ENCODE peak calls at places on chromosomes 3 and 15, in four cellular contexts. Z, V, O and D are unnamed samples.

GRCh38 chr3:182139627-182140357 is 428.1 kb downstream of the SOX2 start:
- DNase-seq in V (no peak), O (peak; percentile 51), Z (peak; percentile 73), D (peak; percentile 29)

GRCh38 chr3:63795438-63795837 is 23.7 kb upstream of the C3orf49 start:
- DNase-seq in O (no peak), V (peak; percentile 91), Z (no peak), D (no peak)

GRCh38 chr3:20073683-20074082 is 33.4 kb downstream of the KAT2B start:
- DNase-seq in V (peak; percentile 45), Z (no peak), O (no peak), D (no peak)

GRCh38 chr3:58051196-58051595 is 43.0 kb downstream of the FLNB start:
- DNase-seq in V (peak; percentile 99), O (no peak), Z (no peak), D (no peak)

GRCh38 chr3:195226900-195227447 is 44.0 kb downstream of the XXYLT1 start:
- DNase-seq in V (no peak), O (peak; percentile 45), Z (no peak), D (peak; percentile 62)

GRCh38 chr3:16840111-16840444 is 44.7 kb upstream of the PLCL2 start:
- DNase-seq in Z (no peak), O (no peak), V (no peak), D (no peak)

GRCh38 chr3:191198480-191198879 is 561 bp upstream of the OSTN start:
- DNase-seq in O (no peak), Z (no peak), V (no peak), D (no peak)

GRCh38 chr15:55649058-55649423 is 60.9 kb upstream of the PYGO1 start:
- DNase-seq in Z (no peak), V (peak; percentile 51), O (no peak), D (no peak)

GRCh38 chr3:86794336-86795065 is 196.4 kb downstream of the VGLL3 start:
- DNase-seq in V (peak; percentile 41), O (no peak), Z (no peak), D (peak; percentile 24)

GRCh38 chr15:41698779-41699178 is 38.6 kb downstream of the MGA start:
- DNase-seq in O (no peak), Z (no peak), V (no peak), D (no peak)

GRCh38 chr3:190338717-190339116 is 16.5 kb upstream of the CLDN1 start:
- DNase-seq in V (no peak), Z (no peak), O (no peak), D (no peak)

GRCh38 chr3:160210799-160211221 is 14.4 kb upstream of the C3orf80 start:
- DNase-seq in Z (no peak), O (no peak), V (peak; percentile 58), D (peak; percentile 83)

GRCh38 chr15:90286678-90287077 is 21.2 kb downstream of the NGRN start:
- DNase-seq in O (no peak), V (no peak), Z (no peak), D (peak; percentile 32)

GRCh38 chr15:36831915-36832310 is 252.5 kb downstream of the CDIN1 start:
- DNase-seq in O (no peak), Z (no peak), V (peak; percentile 73), D (no peak)

GRCh38 chr3:142888099-142888483 is 792 bp downstream of the PCOLCE2 start:
- DNase-seq in O (no peak), Z (peak; percentile 66), V (peak; percentile 37), D (peak; percentile 88)

GRCh38 chr3:32018723-32019564 is 37.4 kb downstream of the ZNF860 start:
- DNase-seq in O (no peak), V (peak; percentile 63), Z (no peak), D (peak; percentile 61)

GRCh38 chr3:30259730-30260129 is 346.7 kb upstream of the TGFBR2 start:
- DNase-seq in Z (no peak), V (no peak), O (no peak), D (peak; percentile 26)

GRCh38 chr3:134535186-134535974 is 49.5 kb downstream of the CEP63 start:
- DNase-seq in V (peak; percentile 62), O (no peak), Z (no peak), D (no peak)

GRCh38 chr3:169812844-169813677 is at the start of the genes LRRC34 and LRRIQ4:
- DNase-seq in V (peak; percentile 21), Z (peak; percentile 93), O (no peak), D (peak; percentile 92)

GRCh38 chr3:169815590-169816150 is 3.0 kb upstream of the LRRC34 start:
- DNase-seq in V (no peak), Z (no peak), O (no peak), D (no peak)

GRCh38 chr3:169811606-169812123 is 1.0 kb upstream of the LRRIQ4 start:
- DNase-seq in Z (no peak), V (no peak), O (no peak), D (no peak)

GRCh38 chr3:169812124-169812843 is 386 bp upstream of the LRRIQ4 start:
- DNase-seq in O (peak; percentile 81), Z (peak; percentile 73), V (peak; percentile 57), D (peak; percentile 79)

GRCh38 chr3:169813757-169814517 is 1.2 kb upstream of the LRRC34 start:
- DNase-seq in O (peak; percentile 68), V (peak; percentile 38), Z (peak; percentile 82), D (peak; percentile 80)
- H3K23ac ChIP-seq in O (no peak overlapping the region), V (no peak overlapping the region), Z (no peak overlapping the region), D (no peak overlapping the region)

DNA sequence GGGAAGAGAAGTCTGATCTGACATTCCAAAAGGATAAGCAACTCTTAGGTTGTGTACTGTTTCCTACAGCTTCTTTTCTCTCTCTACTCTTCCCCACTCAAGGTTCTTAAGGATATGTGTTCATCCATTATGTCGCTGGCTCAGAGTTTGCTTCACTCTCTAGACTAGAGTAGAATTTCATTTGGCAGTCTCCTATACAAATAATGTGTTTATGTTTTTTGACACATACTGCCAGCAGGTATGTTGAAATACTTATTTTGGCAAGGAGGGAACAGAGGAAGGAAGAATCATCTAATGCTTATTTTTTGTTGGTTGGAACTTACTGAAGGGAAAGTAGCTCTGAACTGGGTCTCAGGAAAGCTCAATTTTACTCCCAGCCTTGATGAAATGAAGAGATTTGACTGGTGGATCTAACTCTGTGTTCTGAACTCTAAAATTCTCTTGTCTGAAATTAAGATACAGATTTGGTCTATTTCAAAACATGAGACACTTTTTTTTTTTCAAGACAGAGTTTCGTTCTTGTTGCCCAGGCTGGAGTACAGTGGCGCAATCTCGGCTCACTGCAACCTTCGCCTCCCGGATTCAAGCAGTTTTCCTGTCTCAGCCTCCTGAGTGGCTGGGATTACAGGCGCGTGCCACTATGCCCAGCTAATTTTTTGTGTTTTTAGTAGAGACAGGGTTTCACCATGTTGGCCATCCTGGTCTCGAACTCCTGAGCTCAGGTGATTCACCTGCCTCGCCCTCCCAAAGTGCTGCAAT is 7.6 kb upstream of the EMC3 start:
- DNase-seq in Z (no peak), V (no peak), O (no peak), D (no peak)
- H3K79me2 ChIP-seq in Z (peaks cover 2% of the 10 kb centered on the region), V (no peaks in the 10 kb centered on the region), O (no peaks in the 10 kb centered on the region), D (peaks cover 10% of the 10 kb centered on the region)

DNA sequence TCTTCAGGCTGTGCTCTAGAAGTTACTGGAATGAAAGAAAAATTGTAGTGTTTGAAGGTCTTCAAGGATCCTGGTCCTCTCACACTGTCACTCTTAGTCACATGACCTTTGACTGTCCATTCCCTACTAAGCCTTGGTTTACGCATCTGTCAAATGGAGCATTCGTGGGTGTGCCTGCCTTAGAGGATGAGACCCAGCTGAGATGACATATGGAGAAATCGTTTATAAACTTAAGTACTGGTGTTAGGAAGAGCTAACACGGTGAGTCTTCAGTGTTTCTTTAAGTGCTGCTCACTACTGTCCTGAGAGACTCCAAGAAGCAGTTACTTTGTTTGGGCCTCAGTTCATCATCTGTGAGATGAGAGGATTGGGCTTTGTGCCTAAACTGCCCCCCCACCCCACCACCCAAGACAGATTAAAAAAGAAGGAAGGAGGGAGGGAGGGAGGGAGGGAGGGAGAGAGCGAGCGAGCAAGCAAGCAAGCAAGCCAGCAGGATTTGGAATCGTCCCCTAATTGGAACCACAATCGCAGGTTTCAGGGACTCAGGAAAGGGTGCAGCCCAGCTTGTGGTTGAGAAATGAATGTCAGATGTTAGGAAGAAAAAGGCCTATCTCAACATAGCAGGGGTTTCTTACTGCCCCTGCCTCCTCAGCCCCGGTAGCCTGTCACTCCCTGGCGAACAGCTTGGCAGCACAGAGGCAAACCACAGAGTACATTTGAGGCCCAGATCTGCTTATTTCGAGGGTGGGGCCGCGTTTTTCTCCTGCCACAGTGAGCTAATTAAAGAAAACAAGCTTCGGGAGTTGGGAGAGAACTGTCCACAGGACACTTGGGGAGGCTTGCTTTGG is 32.7 kb downstream of the SMAD3 start:
- DNase-seq in O (no peak), V (no peak), Z (no peak), D (no peak)
- H3K23ac ChIP-seq in O (no peak overlapping the region), V (no peak overlapping the region), Z (no peak overlapping the region), D (no peak overlapping the region)

DNA sequence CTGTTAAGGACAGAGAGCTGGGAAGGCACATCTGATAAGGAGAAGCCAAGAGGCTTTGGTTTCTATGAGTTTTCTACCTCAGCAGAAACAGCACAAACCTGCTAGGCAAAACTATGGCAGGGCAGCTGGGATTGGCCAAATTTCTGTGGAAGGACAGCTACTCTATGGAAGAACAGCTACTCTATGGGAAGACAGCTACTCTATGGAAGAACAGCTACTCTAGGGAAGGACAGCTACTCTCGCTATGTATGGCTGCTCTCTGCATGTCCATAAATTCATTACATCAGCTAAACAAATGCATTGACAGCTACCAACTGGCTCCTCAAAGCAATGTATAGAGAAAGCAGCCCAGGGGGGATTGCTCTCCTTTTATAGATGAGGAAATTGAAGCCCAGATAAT is 24.8 kb downstream of the MASP1 start:
- DNase-seq in Z (no peak), V (no peak), O (no peak), D (no peak)
- H3K79me2 ChIP-seq in Z (no peaks in the 10 kb centered on the region), V (no peaks in the 10 kb centered on the region), O (no peaks in the 10 kb centered on the region), D (no peaks in the 10 kb centered on the region)

DNA sequence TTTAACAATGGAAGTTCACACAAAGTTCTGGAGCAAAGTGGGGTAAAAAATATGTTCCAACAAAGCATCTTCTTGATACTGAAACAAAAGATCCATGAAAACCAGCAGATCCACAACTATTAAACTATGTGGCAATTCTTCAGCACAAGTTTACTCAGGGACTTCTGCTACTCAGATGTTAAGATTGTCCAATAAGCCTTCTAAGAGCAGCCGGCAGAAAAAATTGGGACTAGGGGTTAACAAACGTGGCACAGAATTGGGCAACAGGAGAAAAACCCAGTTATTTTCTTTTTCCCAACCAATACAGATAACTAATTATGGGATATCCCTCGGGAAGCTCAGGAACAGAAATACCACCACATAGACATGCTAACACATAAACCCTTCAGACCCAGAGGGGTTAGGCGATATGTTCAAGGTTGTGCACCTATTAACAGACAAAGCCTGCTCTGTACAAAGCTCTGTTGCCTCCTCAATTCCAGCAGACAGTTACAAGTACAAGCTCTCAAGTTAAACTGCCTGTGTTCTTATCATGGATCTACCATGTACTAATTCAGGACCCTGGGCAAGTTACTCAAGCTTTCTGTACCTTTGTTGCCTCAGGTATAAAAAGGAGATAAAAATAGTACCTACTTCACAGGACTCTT is 6.8 kb downstream of the SSR3 start:
- DNase-seq in O (no peak), V (no peak), Z (no peak), D (no peak)
- H3K23ac ChIP-seq in O (no peak overlapping the region), V (no peak overlapping the region), Z (no peak overlapping the region), D (no peak overlapping the region)

DNA sequence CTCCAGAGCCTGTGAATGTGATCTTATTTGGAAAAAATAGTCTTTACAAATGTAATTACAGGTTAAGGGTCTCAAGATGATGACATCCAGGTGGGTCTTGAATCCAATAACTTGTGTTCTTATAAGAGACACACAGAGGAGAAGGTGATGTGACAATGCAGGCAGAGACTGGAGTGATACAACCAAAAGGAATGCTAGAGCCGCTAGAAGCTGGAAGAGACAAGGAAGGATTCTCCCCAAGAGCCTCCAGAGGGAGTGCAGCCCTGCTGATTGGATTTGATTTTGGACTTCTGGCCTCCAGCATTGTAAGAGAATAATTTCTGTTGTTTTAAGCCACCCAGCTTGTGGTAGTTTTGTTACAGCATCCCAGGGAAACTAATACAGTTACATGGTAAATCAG is 9.7 kb downstream of the MYH15 start:
- DNase-seq in V (peak; percentile 26), O (no peak), Z (no peak), D (peak; percentile 21)
- H3K79me2 ChIP-seq in V (no peaks in the 10 kb centered on the region), O (no peaks in the 10 kb centered on the region), Z (no peaks in the 10 kb centered on the region), D (no peaks in the 10 kb centered on the region)

GRCh38 chr3:129252748-129253147 is 3.3 kb downstream of the COPG1 start:
- DNase-seq in O (no peak), V (no peak), Z (no peak), D (no peak)
- H3K23ac ChIP-seq in O (no peak overlapping the region), V (no peak overlapping the region), Z (no peak overlapping the region), D (no peak overlapping the region)